ENCODE peak calls at places on chromosomes 1 and 21, in ten cellular contexts. One of them, this sample, is unnamed.

GRCh38 chr1:58162952-58163550 is 383.5 kb downstream of the OMA1 start:
- DNase-seq in uterus: peak
- DNase-seq in BE2C: peak
- DNase-seq in IMR-90: peak
- DNase-seq in GM20000: no peak
- DNase-seq in upper lobe of right lung: no peak
- DNase-seq in glutamatergic neuron: peak
- DNase-seq in lower leg skin: no peak
- DNase-seq in stomach: peak
- DNase-seq in heart left ventricle: peak
- DNase-seq in this sample: peak

GRCh38 chr21:44814498-44815023 is 3.3 kb downstream of the SUMO3 start:
- DNase-seq in uterus: no peak
- DNase-seq in BE2C: no peak
- DNase-seq in IMR-90: no peak
- DNase-seq in GM20000: no peak
- DNase-seq in upper lobe of right lung: no peak
- DNase-seq in glutamatergic neuron: no peak
- DNase-seq in lower leg skin: no peak
- DNase-seq in stomach: no peak
- DNase-seq in heart left ventricle: no peak
- DNase-seq in this sample: no peak

GRCh38 chr1:26168410-26169167 is at the start of gene C1orf232:
- DNase-seq in uterus: no peak
- DNase-seq in BE2C: no peak
- DNase-seq in IMR-90: no peak
- DNase-seq in GM20000: no peak
- DNase-seq in upper lobe of right lung: no peak
- DNase-seq in glutamatergic neuron: no peak
- DNase-seq in lower leg skin: no peak
- DNase-seq in stomach: no peak
- DNase-seq in heart left ventricle: no peak
- DNase-seq in this sample: no peak

GRCh38 chr1:55057270-55057955 is 18.1 kb downstream of the PCSK9 start:
- DNase-seq in uterus: no peak
- DNase-seq in BE2C: no peak
- DNase-seq in IMR-90: no peak
- DNase-seq in GM20000: no peak
- DNase-seq in upper lobe of right lung: no peak
- DNase-seq in glutamatergic neuron: no peak
- DNase-seq in lower leg skin: peak
- DNase-seq in stomach: no peak
- DNase-seq in heart left ventricle: no peak
- DNase-seq in this sample: no peak

GRCh38 chr21:26659181-26659580 is 86.1 kb upstream of the CYYR1 start:
- DNase-seq in uterus: no peak
- DNase-seq in BE2C: peak
- DNase-seq in IMR-90: no peak
- DNase-seq in GM20000: no peak
- DNase-seq in upper lobe of right lung: no peak
- DNase-seq in glutamatergic neuron: peak
- DNase-seq in lower leg skin: no peak
- DNase-seq in stomach: no peak
- DNase-seq in heart left ventricle: no peak
- DNase-seq in this sample: no peak

GRCh38 chr1:66274634-66275033 is 259.3 kb upstream of the SGIP1 start:
- DNase-seq in uterus: no peak
- DNase-seq in BE2C: no peak
- DNase-seq in IMR-90: peak
- DNase-seq in GM20000: no peak
- DNase-seq in upper lobe of right lung: no peak
- DNase-seq in glutamatergic neuron: no peak
- DNase-seq in lower leg skin: no peak
- DNase-seq in stomach: no peak
- DNase-seq in heart left ventricle: no peak
- DNase-seq in this sample: no peak

GRCh38 chr1:79391896-79392295 is 385.4 kb upstream of the ADGRL4 start:
- DNase-seq in uterus: no peak
- DNase-seq in BE2C: no peak
- DNase-seq in IMR-90: peak
- DNase-seq in GM20000: no peak
- DNase-seq in upper lobe of right lung: no peak
- DNase-seq in glutamatergic neuron: no peak
- DNase-seq in lower leg skin: no peak
- DNase-seq in stomach: no peak
- DNase-seq in heart left ventricle: no peak
- DNase-seq in this sample: no peak

GRCh38 chr21:31299291-31300147 is 44.5 kb downstream of the TIAM1 start:
- DNase-seq in uterus: no peak
- DNase-seq in BE2C: no peak
- DNase-seq in IMR-90: no peak
- DNase-seq in GM20000: peak
- DNase-seq in upper lobe of right lung: no peak
- DNase-seq in glutamatergic neuron: no peak
- DNase-seq in lower leg skin: no peak
- DNase-seq in stomach: no peak
- DNase-seq in heart left ventricle: no peak
- DNase-seq in this sample: no peak

GRCh38 chr1:234931404-234931973 is 197.1 kb downstream of the TOMM20 start:
- DNase-seq in uterus: no peak
- DNase-seq in BE2C: no peak
- DNase-seq in IMR-90: no peak
- DNase-seq in GM20000: no peak
- DNase-seq in upper lobe of right lung: no peak
- DNase-seq in glutamatergic neuron: no peak
- DNase-seq in lower leg skin: peak
- DNase-seq in stomach: no peak
- DNase-seq in heart left ventricle: no peak
- DNase-seq in this sample: no peak

DNA sequence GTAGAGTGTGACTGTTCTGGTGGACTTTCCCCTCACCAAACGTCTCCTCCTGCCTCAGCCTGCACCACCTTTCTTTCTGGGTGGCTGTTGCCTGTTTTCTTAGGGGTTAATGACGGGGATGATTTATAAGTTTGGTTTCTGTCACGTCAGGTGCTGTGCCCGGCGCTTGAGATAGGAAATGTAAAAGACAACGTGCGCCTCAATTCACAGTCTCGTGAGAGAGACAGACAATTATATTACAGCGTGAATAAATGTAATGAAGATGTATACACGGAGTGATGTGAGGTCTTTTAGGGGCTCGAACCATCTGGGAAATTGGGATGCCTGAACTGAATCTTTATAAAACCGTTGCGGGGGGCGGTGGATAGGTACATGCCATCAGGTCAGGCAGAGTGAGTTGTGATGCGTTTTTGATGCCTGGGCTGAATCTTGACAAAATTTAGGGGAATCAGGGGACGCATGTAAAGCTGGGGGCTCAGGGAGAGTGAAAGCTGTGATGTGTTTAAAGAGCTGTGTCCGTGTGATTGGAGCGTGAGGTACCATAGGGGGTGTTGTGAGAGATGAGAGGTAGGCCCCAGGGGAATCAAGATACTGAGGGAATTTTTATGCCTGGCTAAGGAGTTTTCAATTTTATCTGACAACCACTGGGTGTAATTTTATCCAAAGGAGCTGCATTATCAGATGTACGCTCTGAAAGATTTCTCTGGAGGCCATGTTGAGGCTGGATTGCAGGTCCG is 817 bp downstream of the TIPRL start:
- DNase-seq in uterus: no peak
- DNase-seq in BE2C: no peak
- DNase-seq in IMR-90: peak
- DNase-seq in GM20000: peak
- DNase-seq in upper lobe of right lung: no peak
- DNase-seq in glutamatergic neuron: no peak
- DNase-seq in lower leg skin: no peak
- DNase-seq in stomach: no peak
- DNase-seq in heart left ventricle: no peak
- DNase-seq in this sample: no peak
- TF ChIP-seq CTCF in uterus: no peak
- TF ChIP-seq CTCF in BE2C: no peak
- TF ChIP-seq CTCF in IMR-90: no peak
- TF ChIP-seq CTCF in GM20000: no peak
- TF ChIP-seq CTCF in upper lobe of right lung: no peak
- TF ChIP-seq CTCF in glutamatergic neuron: no peak
- TF ChIP-seq CTCF in lower leg skin: no peak
- TF ChIP-seq CTCF in stomach: no peak
- TF ChIP-seq CTCF in heart left ventricle: no peak
- TF ChIP-seq CTCF in this sample: no peak

GRCh38 chr1:226644541-226645176 is 94.4 kb downstream of the ITPKB start:
- DNase-seq in uterus: peak
- DNase-seq in BE2C: no peak
- DNase-seq in IMR-90: peak
- DNase-seq in GM20000: no peak
- DNase-seq in upper lobe of right lung: no peak
- DNase-seq in glutamatergic neuron: peak
- DNase-seq in lower leg skin: peak
- DNase-seq in stomach: no peak
- DNase-seq in heart left ventricle: no peak
- DNase-seq in this sample: no peak

GRCh38 chr1:226642421-226642820 is 93.9 kb downstream of the STUM start:
- DNase-seq in uterus: peak
- DNase-seq in BE2C: no peak
- DNase-seq in IMR-90: no peak
- DNase-seq in GM20000: no peak
- DNase-seq in upper lobe of right lung: no peak
- DNase-seq in glutamatergic neuron: no peak
- DNase-seq in lower leg skin: no peak
- DNase-seq in stomach: no peak
- DNase-seq in heart left ventricle: no peak
- DNase-seq in this sample: no peak

GRCh38 chr1:226645279-226645976 is 93.7 kb downstream of the ITPKB start:
- DNase-seq in uterus: peak
- DNase-seq in BE2C: no peak
- DNase-seq in IMR-90: no peak
- DNase-seq in GM20000: no peak
- DNase-seq in upper lobe of right lung: no peak
- DNase-seq in glutamatergic neuron: no peak
- DNase-seq in lower leg skin: peak
- DNase-seq in stomach: no peak
- DNase-seq in heart left ventricle: no peak
- DNase-seq in this sample: no peak

GRCh38 chr1:226643167-226643566 is 94.6 kb downstream of the STUM start:
- DNase-seq in uterus: peak
- DNase-seq in BE2C: no peak
- DNase-seq in IMR-90: peak
- DNase-seq in GM20000: peak
- DNase-seq in upper lobe of right lung: peak
- DNase-seq in glutamatergic neuron: no peak
- DNase-seq in lower leg skin: no peak
- DNase-seq in stomach: no peak
- DNase-seq in heart left ventricle: no peak
- DNase-seq in this sample: no peak

DNA sequence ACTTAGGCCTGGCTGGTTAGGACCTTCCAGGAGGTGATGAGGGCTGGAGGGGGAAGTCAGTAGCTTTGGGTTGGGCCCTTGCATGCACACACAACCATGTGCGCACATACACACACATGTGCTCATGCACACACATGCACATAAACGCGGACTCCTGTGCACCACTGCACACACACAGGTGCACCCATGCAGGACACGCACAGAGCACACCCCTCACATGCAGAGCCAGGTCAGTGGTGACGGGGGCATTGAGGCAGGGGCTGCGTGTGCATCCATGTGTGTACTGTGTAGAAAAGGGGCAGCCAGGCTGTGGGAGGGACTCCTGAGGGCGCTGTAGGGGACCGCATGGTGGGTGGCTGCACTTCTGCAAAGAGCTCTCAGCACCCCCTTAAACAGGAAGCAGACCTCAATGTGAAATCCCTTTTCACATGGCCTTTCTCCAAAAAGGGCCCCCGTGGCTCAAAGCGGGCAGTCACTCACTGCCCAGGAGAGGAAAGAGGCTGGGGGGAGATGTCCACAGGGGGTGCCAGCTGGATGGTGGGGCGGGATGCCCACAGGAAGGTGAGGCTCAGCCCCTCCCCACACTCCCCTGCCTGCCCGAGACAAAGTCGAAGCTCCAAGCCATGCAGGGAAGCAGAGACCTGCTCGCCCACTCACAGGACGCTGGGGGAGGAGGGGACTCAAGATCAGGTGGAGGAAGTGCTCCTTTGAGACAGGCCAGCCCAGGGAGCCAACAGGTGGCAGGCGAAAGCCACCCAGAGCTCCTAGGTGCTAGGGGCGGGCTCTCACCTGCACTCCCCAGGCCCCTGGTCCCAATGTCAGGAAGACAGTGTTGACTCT is 95.2 kb downstream of the ITPKB start:
- DNase-seq in uterus: peak
- DNase-seq in BE2C: no peak
- DNase-seq in IMR-90: no peak
- DNase-seq in GM20000: peak
- DNase-seq in upper lobe of right lung: no peak
- DNase-seq in glutamatergic neuron: no peak
- DNase-seq in lower leg skin: peak
- DNase-seq in stomach: no peak
- DNase-seq in heart left ventricle: no peak
- DNase-seq in this sample: no peak
- TF ChIP-seq CTCF in uterus: no peak
- TF ChIP-seq CTCF in BE2C: no peak
- TF ChIP-seq CTCF in IMR-90: no peak
- TF ChIP-seq CTCF in GM20000: peak
- TF ChIP-seq CTCF in upper lobe of right lung: no peak
- TF ChIP-seq CTCF in glutamatergic neuron: no peak
- TF ChIP-seq CTCF in lower leg skin: no peak
- TF ChIP-seq CTCF in stomach: no peak
- TF ChIP-seq CTCF in heart left ventricle: no peak
- TF ChIP-seq CTCF in this sample: no peak

DNA sequence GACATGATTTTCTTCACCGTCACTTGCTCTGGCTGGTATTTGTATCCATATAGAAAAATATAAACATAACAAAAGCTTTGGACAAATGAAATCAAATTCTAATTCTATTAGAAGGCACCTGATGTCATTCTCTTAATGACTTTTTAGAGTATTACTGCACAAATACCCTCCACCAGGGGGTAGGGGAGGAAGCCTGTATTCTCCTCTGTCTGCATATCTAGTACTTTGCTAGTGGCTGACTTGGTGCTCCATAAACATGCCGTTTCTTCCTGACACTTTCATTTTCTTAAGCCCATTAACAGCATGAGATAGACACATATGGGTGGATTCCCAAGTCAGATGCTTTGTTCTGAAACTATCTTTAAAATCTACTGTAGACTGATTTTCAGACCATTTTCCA is 20.6 kb upstream of the KCNJ15 start:
- DNase-seq in uterus: no peak
- DNase-seq in BE2C: no peak
- DNase-seq in IMR-90: no peak
- DNase-seq in GM20000: no peak
- DNase-seq in upper lobe of right lung: no peak
- DNase-seq in glutamatergic neuron: no peak
- DNase-seq in lower leg skin: no peak
- DNase-seq in stomach: no peak
- DNase-seq in heart left ventricle: no peak
- DNase-seq in this sample: no peak
- TF ChIP-seq CTCF in uterus: no peak
- TF ChIP-seq CTCF in BE2C: no peak
- TF ChIP-seq CTCF in IMR-90: peak
- TF ChIP-seq CTCF in GM20000: no peak
- TF ChIP-seq CTCF in upper lobe of right lung: peak
- TF ChIP-seq CTCF in glutamatergic neuron: no peak
- TF ChIP-seq CTCF in lower leg skin: no peak
- TF ChIP-seq CTCF in stomach: no peak
- TF ChIP-seq CTCF in heart left ventricle: no peak
- TF ChIP-seq CTCF in this sample: peak

GRCh38 chr1:32104127-32104526 is 3.7 kb upstream of the KPNA6 start:
- DNase-seq in uterus: no peak
- DNase-seq in BE2C: no peak
- DNase-seq in IMR-90: no peak
- DNase-seq in GM20000: no peak
- DNase-seq in upper lobe of right lung: no peak
- DNase-seq in glutamatergic neuron: no peak
- DNase-seq in lower leg skin: no peak
- DNase-seq in stomach: no peak
- DNase-seq in heart left ventricle: no peak
- DNase-seq in this sample: no peak
- TF ChIP-seq CTCF in uterus: no peak
- TF ChIP-seq CTCF in BE2C: no peak
- TF ChIP-seq CTCF in IMR-90: no peak
- TF ChIP-seq CTCF in GM20000: no peak
- TF ChIP-seq CTCF in upper lobe of right lung: no peak
- TF ChIP-seq CTCF in glutamatergic neuron: no peak
- TF ChIP-seq CTCF in lower leg skin: no peak
- TF ChIP-seq CTCF in stomach: no peak
- TF ChIP-seq CTCF in heart left ventricle: no peak
- TF ChIP-seq CTCF in this sample: no peak